ENCODE peak calls at places on chromosomes 1 and 21, in four cellular contexts. K, P, Y and L are unnamed samples.

GRCh38 chr21:42512346-42513034 is 1.2 kb upstream of the SLC37A1 start:
- DNase-seq in Y (no peak), P (no peak), K (no peak), L (no peak)

GRCh38 chr1:24567792-24568388 is 12.0 kb downstream of the NCMAP start:
- DNase-seq in Y (no peak), K (no peak), P (no peak), L (no peak)

GRCh38 chr1:38013027-38013588 is 574 bp downstream of the UTP11 start:
- DNase-seq in K (no peak), P (peak), Y (no peak), L (no peak)

GRCh38 chr1:234212764-234213406 is 160.4 kb upstream of the COA6 start:
- DNase-seq in Y (peak), P (no peak), K (peak), L (no peak)

GRCh38 chr1:235075121-235075954 is 53.3 kb downstream of the TOMM20 start:
- DNase-seq in K (peak), Y (peak), P (no peak), L (no peak)

GRCh38 chr1:109762039-109762585 is 1.6 kb downstream of the EPS8L3 start:
- DNase-seq in K (no peak), P (no peak), Y (no peak), L (no peak)

GRCh38 chr1:155057788-155058211 is 5.7 kb upstream of the EFNA4 start:
- DNase-seq in Y (no peak), P (no peak), K (no peak), L (no peak)

GRCh38 chr1:246317291-246317690 is 189.8 kb downstream of the SMYD3 start:
- DNase-seq in P (no peak), Y (no peak), K (no peak), L (no peak)

GRCh38 chr1:11781298-11781697 is 19.3 kb downstream of the C1orf167 start:
- DNase-seq in P (no peak), K (no peak), Y (no peak), L (no peak)

GRCh38 chr1:235670157-235670776 is 20.7 kb upstream of the GNG4 start:
- DNase-seq in K (no peak), Y (no peak), P (no peak), L (no peak)

GRCh38 chr1:235077571-235078479 is 50.8 kb downstream of the TOMM20 start:
- DNase-seq in P (no peak), K (no peak), Y (no peak), L (no peak)

GRCh38 chr1:71427066-71427465 is 346.2 kb upstream of the ZRANB2 start:
- DNase-seq in K (no peak), Y (no peak), P (no peak), L (no peak)

GRCh38 chr1:169474302-169474701 is 11.4 kb downstream of the SLC19A2 start:
- DNase-seq in Y (no peak), P (no peak), K (no peak), L (no peak)

GRCh38 chr1:9281071-9281827 is 11.4 kb upstream of the SPSB1 start:
- DNase-seq in K (no peak), Y (no peak), P (no peak), L (no peak)

GRCh38 chr1:150109567-150109966 is 40.1 kb upstream of the PLEKHO1 start:
- DNase-seq in P (no peak), K (no peak), Y (no peak), L (no peak)

GRCh38 chr1:178607718-178608408 is 95.0 kb downstream of the TEX35 start:
- DNase-seq in K (no peak), Y (no peak), P (no peak), L (no peak)

GRCh38 chr21:38984982-38985422 is 179.3 kb downstream of the ETS2 start:
- DNase-seq in K (no peak), P (peak), Y (no peak), L (no peak)

GRCh38 chr1:110433803-110434202 is 17.1 kb upstream of the PROK1 start:
- DNase-seq in P (no peak), K (no peak), Y (no peak), L (no peak)

GRCh38 chr1:93681095-93681548 is 515 bp downstream of the BCAR3 start:
- DNase-seq in Y (no peak), P (no peak), K (no peak), L (no peak)

GRCh38 chr1:66546045-66546810 is 12.3 kb downstream of the SGIP1 start:
- DNase-seq in Y (no peak), P (no peak), K (no peak), L (no peak)

GRCh38 chr21:44370027-44370735 is 16.8 kb downstream of the TRPM2 start:
- DNase-seq in Y (no peak), P (no peak), K (no peak), L (peak)

GRCh38 chr1:198649598-198650338 is 10.9 kb downstream of the PTPRC start:
- DNase-seq in Y (no peak), K (no peak), P (no peak), L (no peak)

GRCh38 chr1:202624781-202625108 is 85.5 kb downstream of the SYT2 start:
- DNase-seq in Y (no peak), P (no peak), K (no peak), L (no peak)

GRCh38 chr21:28436286-28436932 is 556.3 kb downstream of the LTN1 start:
- DNase-seq in Y (no peak), K (no peak), P (no peak), L (no peak)

GRCh38 chr1:1137256-1138045 is 21.6 kb upstream of the C1orf159 start:
- DNase-seq in P (no peak), Y (peak), K (peak), L (no peak)

GRCh38 chr1:233367057-233367759 is 39.7 kb downstream of the MAP3K21 start:
- DNase-seq in Y (no peak), K (no peak), P (peak), L (no peak)

DNA sequence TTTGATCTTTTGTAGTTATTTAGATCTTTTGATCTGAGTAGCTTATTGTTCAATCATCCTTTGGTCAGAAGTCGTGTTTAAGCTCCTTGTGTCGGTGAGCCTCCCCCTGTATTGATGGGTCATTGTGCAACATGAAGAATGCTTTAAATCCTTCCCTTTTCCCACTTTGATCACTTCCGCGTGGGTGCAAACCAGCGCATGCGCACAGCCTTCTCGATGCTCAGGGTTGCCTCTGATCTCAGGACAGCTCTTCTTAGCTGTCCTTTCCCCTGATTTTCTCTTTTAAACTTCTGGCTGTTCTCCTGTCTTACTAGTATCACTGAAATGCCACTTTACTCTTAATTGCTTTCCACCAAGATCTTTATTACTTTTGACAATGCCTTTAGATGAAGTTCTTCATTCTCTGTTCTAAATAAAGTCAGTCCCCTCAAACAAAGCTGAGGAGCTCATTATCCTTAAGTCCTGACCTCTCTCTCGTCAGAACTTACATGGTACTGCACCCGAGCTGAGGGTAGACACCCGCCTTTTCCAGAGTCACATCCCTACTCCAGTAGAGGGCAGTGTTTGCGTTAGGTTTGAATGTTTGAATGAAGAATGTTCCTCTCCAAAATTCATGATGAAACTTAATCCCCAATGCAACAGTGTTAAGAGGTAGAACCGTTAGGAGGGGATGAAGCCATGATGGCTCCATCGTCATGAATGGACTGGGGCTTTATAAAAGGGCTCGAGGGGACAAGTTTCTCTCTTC is 547.9 kb upstream of the TMPRSS15 start:
- DNase-seq in P (no peak), K (no peak), Y (no peak), L (peak)
- TF ChIP-seq CTCF in P (no peak), K (no peak), Y (no peak), L (peak)

GRCh38 chr1:16236091-16236494 is 890 bp downstream of the CPLANE2 start:
- DNase-seq in K (peak), Y (peak), P (no peak), L (no peak)

GRCh38 chr1:16235347-16235746 is 1.6 kb downstream of the CPLANE2 start:
- DNase-seq in K (no peak), Y (no peak), P (no peak), L (no peak)

GRCh38 chr1:16236495-16237342 is at the start of gene CPLANE2:
- DNase-seq in Y (peak), K (peak), P (peak), L (peak)

GRCh38 chr1:16239972-16240491 is 3.0 kb upstream of the CPLANE2 start:
- DNase-seq in K (no peak), P (no peak), Y (no peak), L (no peak)

DNA sequence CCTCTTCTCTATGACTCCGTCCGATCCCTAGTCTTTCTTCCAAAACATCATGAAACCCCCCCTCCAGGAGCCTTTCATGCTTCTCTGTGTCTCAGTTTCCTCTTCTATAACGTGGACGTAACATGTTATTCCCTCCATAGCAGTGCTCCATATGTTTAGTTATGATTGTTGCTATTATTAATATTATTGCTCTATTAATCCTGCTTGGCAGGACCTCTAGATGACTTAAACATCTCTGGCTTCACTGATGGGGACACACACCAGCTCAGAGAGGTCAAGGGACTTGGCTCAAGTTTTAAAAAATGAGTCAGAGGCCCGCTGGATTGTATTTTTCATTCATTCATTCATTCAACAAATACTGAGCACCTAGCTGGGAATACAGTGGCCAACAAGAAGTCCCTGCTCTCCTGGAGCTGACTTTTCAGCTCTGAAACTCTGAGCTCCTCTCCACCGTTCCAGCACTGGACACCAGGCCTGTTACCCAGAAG is 404 bp upstream of the CPLANE2 start:
- DNase-seq in P (no peak), Y (no peak), K (no peak), L (no peak)
- TF ChIP-seq CTCF in P (no peak), Y (no peak), K (no peak), L (no peak)

GRCh38 chr1:88557044-88557443 is 127.0 kb upstream of the PKN2 start:
- DNase-seq in Y (no peak), P (no peak), K (no peak), L (no peak)
- TF ChIP-seq CTCF in Y (no peak), P (no peak), K (no peak), L (no peak)

GRCh38 chr1:99529002-99529401 is 116.9 kb upstream of the PALMD start:
- DNase-seq in P (no peak), Y (no peak), K (no peak), L (no peak)

GRCh38 chr1:99525313-99525712 is 120.6 kb upstream of the PALMD start:
- DNase-seq in K (no peak), Y (no peak), P (no peak), L (no peak)

GRCh38 chr1:99531578-99532570 is 114.0 kb upstream of the PALMD start:
- DNase-seq in P (no peak), K (no peak), Y (no peak), L (no peak)

GRCh38 chr1:99527545-99527944 is 118.4 kb upstream of the PALMD start:
- DNase-seq in K (no peak), Y (no peak), P (no peak), L (no peak)

DNA sequence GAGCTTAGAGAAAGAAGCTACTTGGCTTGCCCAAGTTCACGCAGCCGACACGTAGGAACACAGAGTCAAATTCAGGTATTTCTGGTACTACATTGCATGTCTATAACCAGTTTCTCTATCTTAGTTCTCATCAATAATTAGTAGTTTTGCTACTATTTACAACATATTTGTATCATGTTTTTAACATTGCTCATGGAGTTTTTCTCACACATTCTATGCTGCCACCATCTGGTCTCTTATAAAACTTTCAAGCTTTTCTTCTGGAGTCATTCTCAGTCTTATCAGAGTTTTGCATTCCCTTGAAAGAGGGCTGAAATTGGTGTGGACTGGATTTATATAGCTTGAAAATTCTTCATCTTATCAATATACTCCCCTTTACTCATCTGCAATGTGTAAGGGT is 118.8 kb upstream of the PALMD start:
- DNase-seq in Y (no peak), K (no peak), P (no peak), L (no peak)
- TF ChIP-seq CTCF in Y (no peak), K (no peak), P (peak), L (peak)

GRCh38 chr1:50735443-50735842 is 224.6 kb downstream of the FAF1 start:
- DNase-seq in Y (no peak), P (no peak), K (no peak), L (no peak)
- TF ChIP-seq CTCF in Y (peak), P (peak), K (peak), L (peak)

DNA sequence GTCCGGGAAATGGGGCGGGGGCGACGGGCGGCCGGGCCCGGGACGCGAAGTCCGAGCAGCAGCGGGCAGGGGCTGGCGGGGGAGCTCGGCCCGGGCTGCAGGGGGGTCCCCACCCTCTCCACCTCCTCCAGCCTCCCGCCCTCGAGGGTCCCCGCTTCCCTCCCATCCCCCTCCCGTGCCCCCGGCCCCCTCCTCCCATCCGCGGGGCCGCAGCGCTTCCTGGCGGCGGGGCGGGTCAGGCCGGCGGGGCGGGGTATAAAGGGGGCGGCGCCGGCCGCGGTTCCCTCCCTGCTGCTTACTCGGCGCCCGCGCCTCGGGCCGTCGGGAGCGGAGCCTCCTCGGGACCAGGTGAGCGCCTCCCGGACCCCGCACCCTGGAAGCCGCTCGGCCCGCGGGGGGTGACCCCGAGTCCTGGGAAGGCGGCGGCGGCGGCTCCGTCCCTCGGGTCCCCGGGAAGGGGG is at the start of gene COL6A2:
- DNase-seq in Y (peak), P (no peak), K (peak), L (peak)
- TF ChIP-seq CTCF in Y (no peak), P (peak), K (no peak), L (peak)

GRCh38 chr1:26539722-26540121 is 10.2 kb downstream of the RPS6KA1 start:
- DNase-seq in Y (no peak), K (no peak), P (no peak), L (no peak)

GRCh38 chr1:26536521-26536920 is 7.0 kb downstream of the RPS6KA1 start:
- DNase-seq in Y (no peak), K (no peak), P (no peak), L (no peak)

GRCh38 chr1:26538480-26539412 is 9.2 kb downstream of the RPS6KA1 start:
- DNase-seq in K (peak), Y (no peak), P (no peak), L (peak)

GRCh38 chr1:26536081-26536480 is 6.5 kb downstream of the RPS6KA1 start:
- DNase-seq in Y (no peak), P (no peak), K (no peak), L (no peak)

DNA sequence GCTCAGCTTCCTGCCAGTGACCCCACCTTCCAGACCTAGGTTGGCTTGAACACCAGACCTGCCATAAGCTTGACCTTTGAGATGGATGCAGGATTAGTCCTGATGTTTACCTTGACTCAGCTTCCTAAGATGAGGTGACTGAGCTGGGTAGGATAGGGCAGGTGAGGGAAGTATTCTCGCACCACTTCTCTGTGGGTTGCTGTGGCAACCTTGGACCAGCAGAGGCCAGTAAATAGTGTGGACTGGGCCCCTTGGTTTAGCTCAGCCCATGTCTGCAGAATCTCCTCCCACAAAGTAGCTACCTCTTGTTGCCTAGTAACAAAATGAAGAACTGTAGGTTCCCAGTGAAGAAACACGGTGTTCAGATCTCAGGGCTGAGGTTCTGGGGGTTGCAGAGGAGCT is 8.4 kb downstream of the RPS6KA1 start:
- DNase-seq in Y (no peak), K (no peak), P (no peak), L (no peak)
- TF ChIP-seq CTCF in Y (no peak), K (no peak), P (peak), L (no peak)

DNA sequence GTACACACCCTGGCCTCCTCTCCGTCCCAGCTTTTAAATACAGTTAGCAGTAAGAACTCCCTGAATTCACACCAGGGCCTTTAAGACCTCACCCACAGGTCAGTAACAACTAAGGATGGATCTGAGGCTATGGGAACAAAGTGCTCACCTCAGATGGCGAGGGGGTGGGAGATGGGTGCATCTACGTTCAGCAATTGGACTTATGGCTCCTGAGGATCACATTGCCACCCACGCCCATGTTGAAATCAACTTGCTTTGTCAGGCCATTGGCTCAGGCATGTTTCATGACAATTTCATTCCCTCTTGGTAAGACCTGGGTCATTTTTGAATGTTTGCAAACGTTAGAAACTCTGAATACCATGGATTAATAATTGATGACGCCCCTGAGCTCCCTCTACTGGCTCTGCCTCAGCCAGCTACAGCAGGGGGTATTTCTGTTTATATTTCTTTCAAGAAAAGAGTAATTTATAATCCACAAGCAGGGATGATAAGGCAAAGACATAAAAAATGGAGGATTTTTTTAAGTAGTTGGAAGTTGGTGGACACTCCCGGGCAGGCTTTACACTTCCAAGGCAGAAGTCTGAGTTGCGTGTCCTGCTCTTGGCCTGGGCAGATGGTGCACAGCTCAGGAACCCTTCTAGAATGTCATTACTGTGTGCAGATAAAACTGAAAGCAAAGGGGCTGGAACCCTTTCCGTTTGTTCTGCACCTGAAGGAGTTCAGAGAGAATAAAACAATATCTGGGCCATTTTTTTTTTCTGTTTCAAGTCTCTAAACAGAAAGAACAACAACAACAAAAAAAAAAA is 13.7 kb upstream of the LBR start:
- DNase-seq in Y (no peak), K (no peak), P (no peak), L (no peak)
- TF ChIP-seq CTCF in Y (peak), K (no peak), P (no peak), L (no peak)

DNA sequence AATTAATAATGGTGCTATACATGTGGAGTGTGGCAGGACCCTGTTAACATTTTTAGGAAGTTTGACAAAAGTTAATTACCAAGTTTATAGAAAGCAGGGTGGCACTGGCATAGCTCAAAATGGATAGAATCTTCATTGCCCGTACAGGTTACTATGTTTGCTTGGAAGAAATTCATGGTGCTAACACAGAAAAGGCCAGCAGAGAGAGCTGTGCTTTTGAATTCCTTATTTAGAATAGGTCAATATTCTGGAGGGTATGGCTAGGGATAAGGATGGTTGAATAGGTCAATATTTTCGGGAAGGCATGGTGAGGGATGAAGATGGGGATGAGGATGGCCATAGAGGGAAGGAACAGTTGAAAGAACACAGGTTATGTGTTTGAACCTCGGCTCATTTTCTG is 345.1 kb downstream of the LMO4 start:
- DNase-seq in Y (no peak), P (no peak), K (no peak), L (no peak)
- TF ChIP-seq CTCF in Y (no peak), P (peak), K (no peak), L (no peak)

GRCh38 chr1:182054698-182055326 is 6.7 kb downstream of the ZNF648 start:
- DNase-seq in P (no peak), K (peak), Y (peak), L (peak)
- TF ChIP-seq CTCF in P (peak), K (peak), Y (peak), L (peak)